ENCODE peak calls at places on chromosome 20, in ten cellular contexts. One of them, this sample, is unnamed.

GRCh38 chr20:49620364-49621240 is 52.7 kb upstream of the PTGIS start:
- DNase-seq in globus pallidus: no peak
- DNase-seq in endothelial cell: no peak
- DNase-seq in GM04504: no peak
- DNase-seq in lower lobe of right lung: no peak
- DNase-seq in central memory CD4-positive, alpha-beta T cell: no peak
- DNase-seq in cardiac fibroblast: no peak
- DNase-seq in stimulated activated CD8-positive, alpha-beta memory T cell treated with anti-CD3 and anti-CD28 coated beads, Interleukin-4, amount 100 ng/mL, for 1 hour: no peak
- DNase-seq in SHP77: no peak
- DNase-seq in amygdala: no peak
- DNase-seq in this sample: no peak

GRCh38 chr20:37408930-37409210 is 62.9 kb downstream of the SRC start:
- DNase-seq in cardiac fibroblast: no peak
- DNase-seq in central memory CD4-positive, alpha-beta T cell: no peak
- DNase-seq in amygdala: no peak
- DNase-seq in SHP77: no peak
- DNase-seq in lower lobe of right lung: no peak
- DNase-seq in globus pallidus: no peak
- DNase-seq in stimulated activated CD8-positive, alpha-beta memory T cell treated with anti-CD3 and anti-CD28 coated beads, Interleukin-4, amount 100 ng/mL, for 1 hour: no peak
- DNase-seq in endothelial cell: no peak
- DNase-seq in GM04504: no peak
- DNase-seq in this sample: no peak

GRCh38 chr20:52031574-52032303 is 159.8 kb downstream of the ZFP64 start:
- DNase-seq in cardiac fibroblast: peak; percentile 83
- DNase-seq in SHP77: no peak
- DNase-seq in amygdala: no peak
- DNase-seq in GM04504: peak; percentile 69
- DNase-seq in central memory CD4-positive, alpha-beta T cell: peak; percentile 5
- DNase-seq in lower lobe of right lung: no peak
- DNase-seq in stimulated activated CD8-positive, alpha-beta memory T cell treated with anti-CD3 and anti-CD28 coated beads, Interleukin-4, amount 100 ng/mL, for 1 hour: no peak
- DNase-seq in globus pallidus: no peak
- DNase-seq in endothelial cell: no peak
- DNase-seq in this sample: no peak

GRCh38 chr20:9301129-9302072 is 213.0 kb upstream of the LAMP5 start:
- DNase-seq in globus pallidus: peak; percentile 80
- DNase-seq in SHP77: peak; percentile 40
- DNase-seq in cardiac fibroblast: peak; percentile 87
- DNase-seq in GM04504: no peak
- DNase-seq in lower lobe of right lung: no peak
- DNase-seq in endothelial cell: no peak
- DNase-seq in amygdala: no peak
- DNase-seq in central memory CD4-positive, alpha-beta T cell: no peak
- DNase-seq in stimulated activated CD8-positive, alpha-beta memory T cell treated with anti-CD3 and anti-CD28 coated beads, Interleukin-4, amount 100 ng/mL, for 1 hour: no peak
- DNase-seq in this sample: peak; percentile 52

GRCh38 chr20:45235995-45236394 is 14.8 kb downstream of the SEMG2 start:
- DNase-seq in GM04504: no peak
- DNase-seq in globus pallidus: no peak
- DNase-seq in stimulated activated CD8-positive, alpha-beta memory T cell treated with anti-CD3 and anti-CD28 coated beads, Interleukin-4, amount 100 ng/mL, for 1 hour: no peak
- DNase-seq in SHP77: no peak
- DNase-seq in central memory CD4-positive, alpha-beta T cell: no peak
- DNase-seq in amygdala: no peak
- DNase-seq in lower lobe of right lung: peak; percentile 78
- DNase-seq in endothelial cell: peak; percentile 28
- DNase-seq in cardiac fibroblast: no peak
- DNase-seq in this sample: no peak

GRCh38 chr20:8389381-8390368 is 257.6 kb downstream of the PLCB1 start:
- DNase-seq in endothelial cell: no peak
- DNase-seq in amygdala: no peak
- DNase-seq in stimulated activated CD8-positive, alpha-beta memory T cell treated with anti-CD3 and anti-CD28 coated beads, Interleukin-4, amount 100 ng/mL, for 1 hour: no peak
- DNase-seq in GM04504: no peak
- DNase-seq in central memory CD4-positive, alpha-beta T cell: peak; percentile 10
- DNase-seq in SHP77: peak; percentile 35
- DNase-seq in lower lobe of right lung: no peak
- DNase-seq in globus pallidus: peak; percentile 51
- DNase-seq in cardiac fibroblast: peak; percentile 74
- DNase-seq in this sample: no peak

GRCh38 chr20:59386819-59387218 is 86.4 kb downstream of the EDN3 start:
- DNase-seq in amygdala: no peak
- DNase-seq in SHP77: no peak
- DNase-seq in GM04504: no peak
- DNase-seq in stimulated activated CD8-positive, alpha-beta memory T cell treated with anti-CD3 and anti-CD28 coated beads, Interleukin-4, amount 100 ng/mL, for 1 hour: no peak
- DNase-seq in globus pallidus: no peak
- DNase-seq in lower lobe of right lung: no peak
- DNase-seq in endothelial cell: no peak
- DNase-seq in central memory CD4-positive, alpha-beta T cell: no peak
- DNase-seq in cardiac fibroblast: no peak
- DNase-seq in this sample: no peak

GRCh38 chr20:31484001-31484400 is 8.9 kb downstream of the REM1 start:
- DNase-seq in globus pallidus: no peak
- DNase-seq in stimulated activated CD8-positive, alpha-beta memory T cell treated with anti-CD3 and anti-CD28 coated beads, Interleukin-4, amount 100 ng/mL, for 1 hour: no peak
- DNase-seq in GM04504: no peak
- DNase-seq in lower lobe of right lung: no peak
- DNase-seq in central memory CD4-positive, alpha-beta T cell: no peak
- DNase-seq in SHP77: no peak
- DNase-seq in endothelial cell: no peak
- DNase-seq in cardiac fibroblast: no peak
- DNase-seq in amygdala: no peak
- DNase-seq in this sample: no peak

GRCh38 chr20:57398231-57398821 is 7.1 kb downstream of the RBM38 start:
- DNase-seq in endothelial cell: no peak
- DNase-seq in GM04504: no peak
- DNase-seq in lower lobe of right lung: peak; percentile 68
- DNase-seq in SHP77: no peak
- DNase-seq in stimulated activated CD8-positive, alpha-beta memory T cell treated with anti-CD3 and anti-CD28 coated beads, Interleukin-4, amount 100 ng/mL, for 1 hour: peak; percentile 77
- DNase-seq in globus pallidus: peak; percentile 24
- DNase-seq in central memory CD4-positive, alpha-beta T cell: peak; percentile 95
- DNase-seq in amygdala: no peak
- DNase-seq in cardiac fibroblast: no peak
- DNase-seq in this sample: no peak

GRCh38 chr20:38123021-38123587 is 42.0 kb downstream of the TGM2 start:
- DNase-seq in cardiac fibroblast: peak; percentile 71
- DNase-seq in globus pallidus: no peak
- DNase-seq in lower lobe of right lung: peak; percentile 35
- DNase-seq in central memory CD4-positive, alpha-beta T cell: no peak
- DNase-seq in SHP77: no peak
- DNase-seq in endothelial cell: no peak
- DNase-seq in amygdala: no peak
- DNase-seq in stimulated activated CD8-positive, alpha-beta memory T cell treated with anti-CD3 and anti-CD28 coated beads, Interleukin-4, amount 100 ng/mL, for 1 hour: no peak
- DNase-seq in GM04504: no peak
- DNase-seq in this sample: no peak